ENCODE peak calls at places on chromosomes 12 and 14, in ten cellular contexts. One of them, this sample, is unnamed. For H3K9me3 and H3K27me3, the result is how much of the 10 kb centered on the place peaks cover.

GRCh38 chr12:60501124-60501729 is 905.4 kb downstream of the SLC16A7 start:
- DNase-seq in CD8-positive, alpha-beta T cell: no peak
- DNase-seq in MM.1S: peak
- DNase-seq in testis: no peak
- DNase-seq in heart right ventricle: no peak
- DNase-seq in right lobe of liver: no peak
- DNase-seq in AG04450: no peak
- DNase-seq in psoas muscle: no peak
- DNase-seq in A673: peak
- DNase-seq in CD4-positive, alpha-beta memory T cell: no peak
- DNase-seq in this sample: no peak

GRCh38 chr14:29235991-29236390 is 469.4 kb downstream of the FOXG1 start:
- DNase-seq in CD8-positive, alpha-beta T cell: no peak
- DNase-seq in MM.1S: no peak
- DNase-seq in testis: no peak
- DNase-seq in heart right ventricle: no peak
- DNase-seq in right lobe of liver: no peak
- DNase-seq in AG04450: no peak
- DNase-seq in psoas muscle: no peak
- DNase-seq in A673: no peak
- DNase-seq in CD4-positive, alpha-beta memory T cell: no peak
- DNase-seq in this sample: no peak

GRCh38 chr12:4178424-4179184 is 95.0 kb upstream of the CCND2 start:
- DNase-seq in CD8-positive, alpha-beta T cell: no peak
- DNase-seq in MM.1S: no peak
- DNase-seq in testis: no peak
- DNase-seq in heart right ventricle: no peak
- DNase-seq in right lobe of liver: no peak
- DNase-seq in AG04450: no peak
- DNase-seq in psoas muscle: no peak
- DNase-seq in A673: no peak
- DNase-seq in CD4-positive, alpha-beta memory T cell: no peak
- DNase-seq in this sample: no peak

GRCh38 chr12:65155784-65156183 is 13.6 kb upstream of the LEMD3 start:
- DNase-seq in CD8-positive, alpha-beta T cell: no peak
- DNase-seq in MM.1S: no peak
- DNase-seq in testis: no peak
- DNase-seq in heart right ventricle: no peak
- DNase-seq in right lobe of liver: no peak
- DNase-seq in AG04450: no peak
- DNase-seq in psoas muscle: no peak
- DNase-seq in A673: no peak
- DNase-seq in CD4-positive, alpha-beta memory T cell: no peak
- DNase-seq in this sample: no peak

GRCh38 chr12:19462441-19462840 is 23.1 kb downstream of the AEBP2 start:
- DNase-seq in CD8-positive, alpha-beta T cell: no peak
- DNase-seq in MM.1S: no peak
- DNase-seq in testis: no peak
- DNase-seq in heart right ventricle: no peak
- DNase-seq in right lobe of liver: no peak
- DNase-seq in AG04450: no peak
- DNase-seq in psoas muscle: no peak
- DNase-seq in A673: peak
- DNase-seq in CD4-positive, alpha-beta memory T cell: no peak
- DNase-seq in this sample: no peak

GRCh38 chr12:94172973-94173372 is 24.6 kb downstream of the PLXNC1 start:
- DNase-seq in CD8-positive, alpha-beta T cell: no peak
- DNase-seq in MM.1S: peak
- DNase-seq in testis: peak
- DNase-seq in heart right ventricle: no peak
- DNase-seq in right lobe of liver: no peak
- DNase-seq in AG04450: peak
- DNase-seq in psoas muscle: no peak
- DNase-seq in A673: no peak
- DNase-seq in CD4-positive, alpha-beta memory T cell: no peak
- DNase-seq in this sample: peak

GRCh38 chr14:35292770-35293561 is 784 bp downstream of the PSMA6 start:
- DNase-seq in CD8-positive, alpha-beta T cell: no peak
- DNase-seq in MM.1S: no peak
- DNase-seq in testis: no peak
- DNase-seq in heart right ventricle: no peak
- DNase-seq in right lobe of liver: no peak
- DNase-seq in AG04450: no peak
- DNase-seq in psoas muscle: no peak
- DNase-seq in A673: no peak
- DNase-seq in CD4-positive, alpha-beta memory T cell: no peak
- DNase-seq in this sample: no peak

GRCh38 chr14:33432407-33433023 is 493.8 kb downstream of the NPAS3 start:
- DNase-seq in CD8-positive, alpha-beta T cell: no peak
- DNase-seq in MM.1S: peak
- DNase-seq in testis: peak
- DNase-seq in heart right ventricle: no peak
- DNase-seq in right lobe of liver: no peak
- DNase-seq in AG04450: no peak
- DNase-seq in psoas muscle: no peak
- DNase-seq in A673: peak
- DNase-seq in CD4-positive, alpha-beta memory T cell: no peak
- DNase-seq in this sample: peak

GRCh38 chr14:63881926-63882325 is 29.1 kb downstream of the SYNE2 start:
- DNase-seq in CD8-positive, alpha-beta T cell: no peak
- DNase-seq in MM.1S: no peak
- DNase-seq in testis: no peak
- DNase-seq in heart right ventricle: no peak
- DNase-seq in right lobe of liver: no peak
- DNase-seq in AG04450: no peak
- DNase-seq in psoas muscle: no peak
- DNase-seq in A673: no peak
- DNase-seq in CD4-positive, alpha-beta memory T cell: no peak
- DNase-seq in this sample: no peak

GRCh38 chr14:61690982-61691381 is 4.3 kb upstream of the HIF1A start:
- DNase-seq in CD8-positive, alpha-beta T cell: no peak
- DNase-seq in MM.1S: no peak
- DNase-seq in testis: no peak
- DNase-seq in heart right ventricle: no peak
- DNase-seq in right lobe of liver: no peak
- DNase-seq in AG04450: no peak
- DNase-seq in psoas muscle: no peak
- DNase-seq in A673: no peak
- DNase-seq in CD4-positive, alpha-beta memory T cell: no peak
- DNase-seq in this sample: no peak

GRCh38 chr12:27081668-27082091 is 698 bp downstream of the C12orf71 start:
- DNase-seq in CD8-positive, alpha-beta T cell: no peak
- DNase-seq in MM.1S: no peak
- DNase-seq in testis: no peak
- DNase-seq in heart right ventricle: no peak
- DNase-seq in right lobe of liver: no peak
- DNase-seq in AG04450: no peak
- DNase-seq in psoas muscle: no peak
- DNase-seq in A673: no peak
- DNase-seq in CD4-positive, alpha-beta memory T cell: no peak
- DNase-seq in this sample: peak

GRCh38 chr12:87332987-87333761 is 696.0 kb downstream of the C12orf50 start:
- DNase-seq in CD8-positive, alpha-beta T cell: no peak
- DNase-seq in MM.1S: no peak
- DNase-seq in testis: no peak
- DNase-seq in heart right ventricle: no peak
- DNase-seq in right lobe of liver: no peak
- DNase-seq in AG04450: no peak
- DNase-seq in psoas muscle: no peak
- DNase-seq in A673: peak
- DNase-seq in CD4-positive, alpha-beta memory T cell: no peak
- DNase-seq in this sample: no peak

GRCh38 chr14:104822821-104823615 is 22.1 kb downstream of the ZBTB42 start:
- DNase-seq in CD8-positive, alpha-beta T cell: no peak
- DNase-seq in MM.1S: no peak
- DNase-seq in testis: peak
- DNase-seq in heart right ventricle: no peak
- DNase-seq in right lobe of liver: no peak
- DNase-seq in AG04450: no peak
- DNase-seq in psoas muscle: no peak
- DNase-seq in A673: no peak
- DNase-seq in CD4-positive, alpha-beta memory T cell: no peak
- DNase-seq in this sample: no peak

GRCh38 chr12:7629465-7629864 is 36.2 kb downstream of the APOBEC1 start:
- DNase-seq in CD8-positive, alpha-beta T cell: no peak
- DNase-seq in MM.1S: no peak
- DNase-seq in testis: no peak
- DNase-seq in heart right ventricle: no peak
- DNase-seq in right lobe of liver: no peak
- DNase-seq in AG04450: no peak
- DNase-seq in psoas muscle: no peak
- DNase-seq in A673: no peak
- DNase-seq in CD4-positive, alpha-beta memory T cell: no peak
- DNase-seq in this sample: no peak

GRCh38 chr12:7628401-7628961 is 37.2 kb downstream of the APOBEC1 start:
- DNase-seq in CD8-positive, alpha-beta T cell: no peak
- DNase-seq in MM.1S: no peak
- DNase-seq in testis: peak
- DNase-seq in heart right ventricle: no peak
- DNase-seq in right lobe of liver: no peak
- DNase-seq in AG04450: no peak
- DNase-seq in psoas muscle: peak
- DNase-seq in A673: no peak
- DNase-seq in CD4-positive, alpha-beta memory T cell: no peak
- DNase-seq in this sample: no peak
- H3K4me3 ChIP-seq in CD8-positive, alpha-beta T cell: no peak
- H3K4me3 ChIP-seq in MM.1S: no peak
- H3K4me3 ChIP-seq in testis: peak
- H3K4me3 ChIP-seq in heart right ventricle: no peak
- H3K4me3 ChIP-seq in right lobe of liver: no peak
- H3K4me3 ChIP-seq in AG04450: no peak
- H3K4me3 ChIP-seq in psoas muscle: no peak
- H3K4me3 ChIP-seq in A673: no peak
- H3K4me3 ChIP-seq in CD4-positive, alpha-beta memory T cell: no peak
- H3K4me3 ChIP-seq in this sample: no peak

GRCh38 chr14:105899071-105899641 is 372.8 kb downstream of the TMEM121 start:
- DNase-seq in CD8-positive, alpha-beta T cell: no peak
- DNase-seq in MM.1S: no peak
- DNase-seq in testis: no peak
- DNase-seq in heart right ventricle: no peak
- DNase-seq in right lobe of liver: no peak
- DNase-seq in AG04450: no peak
- DNase-seq in psoas muscle: peak
- DNase-seq in A673: no peak
- DNase-seq in CD4-positive, alpha-beta memory T cell: no peak
- DNase-seq in this sample: no peak

GRCh38 chr14:105894978-105895881 is 368.8 kb downstream of the TMEM121 start:
- DNase-seq in CD8-positive, alpha-beta T cell: no peak
- DNase-seq in MM.1S: no peak
- DNase-seq in testis: no peak
- DNase-seq in heart right ventricle: peak
- DNase-seq in right lobe of liver: peak
- DNase-seq in AG04450: no peak
- DNase-seq in psoas muscle: peak
- DNase-seq in A673: no peak
- DNase-seq in CD4-positive, alpha-beta memory T cell: peak
- DNase-seq in this sample: no peak

GRCh38 chr14:105899657-105900397 is 373.4 kb downstream of the TMEM121 start:
- DNase-seq in CD8-positive, alpha-beta T cell: no peak
- DNase-seq in MM.1S: no peak
- DNase-seq in testis: no peak
- DNase-seq in heart right ventricle: no peak
- DNase-seq in right lobe of liver: no peak
- DNase-seq in AG04450: no peak
- DNase-seq in psoas muscle: peak
- DNase-seq in A673: no peak
- DNase-seq in CD4-positive, alpha-beta memory T cell: peak
- DNase-seq in this sample: no peak

GRCh38 chr14:105898482-105899010 is 372.2 kb downstream of the TMEM121 start:
- DNase-seq in CD8-positive, alpha-beta T cell: no peak
- DNase-seq in MM.1S: no peak
- DNase-seq in testis: no peak
- DNase-seq in heart right ventricle: no peak
- DNase-seq in right lobe of liver: no peak
- DNase-seq in AG04450: no peak
- DNase-seq in psoas muscle: peak
- DNase-seq in A673: no peak
- DNase-seq in CD4-positive, alpha-beta memory T cell: no peak
- DNase-seq in this sample: no peak

GRCh38 chr14:105897725-105898113 is 371.3 kb downstream of the TMEM121 start:
- DNase-seq in CD8-positive, alpha-beta T cell: no peak
- DNase-seq in MM.1S: no peak
- DNase-seq in testis: no peak
- DNase-seq in heart right ventricle: no peak
- DNase-seq in right lobe of liver: no peak
- DNase-seq in AG04450: no peak
- DNase-seq in psoas muscle: no peak
- DNase-seq in A673: no peak
- DNase-seq in CD4-positive, alpha-beta memory T cell: no peak
- DNase-seq in this sample: no peak
- H3K9me3 ChIP-seq in CD8-positive, alpha-beta T cell: under half
- H3K9me3 ChIP-seq in MM.1S: under half
- H3K9me3 ChIP-seq in testis: under half
- H3K9me3 ChIP-seq in heart right ventricle: under half
- H3K9me3 ChIP-seq in right lobe of liver: under half
- H3K9me3 ChIP-seq in AG04450: half or more
- H3K9me3 ChIP-seq in psoas muscle: under half
- H3K9me3 ChIP-seq in A673: under half
- H3K9me3 ChIP-seq in CD4-positive, alpha-beta memory T cell: under half
- H3K9me3 ChIP-seq in this sample: under half

GRCh38 chr14:39768579-39768978 is 336.3 kb upstream of the FBXO33 start:
- DNase-seq in CD8-positive, alpha-beta T cell: no peak
- DNase-seq in MM.1S: no peak
- DNase-seq in testis: no peak
- DNase-seq in heart right ventricle: no peak
- DNase-seq in right lobe of liver: no peak
- DNase-seq in AG04450: no peak
- DNase-seq in psoas muscle: no peak
- DNase-seq in A673: no peak
- DNase-seq in CD4-positive, alpha-beta memory T cell: no peak
- DNase-seq in this sample: no peak
- H3K27me3 ChIP-seq in CD8-positive, alpha-beta T cell: under half
- H3K27me3 ChIP-seq in MM.1S: under half
- H3K27me3 ChIP-seq in testis: under half
- H3K27me3 ChIP-seq in heart right ventricle: under half
- H3K27me3 ChIP-seq in right lobe of liver: under half
- H3K27me3 ChIP-seq in AG04450: under half
- H3K27me3 ChIP-seq in psoas muscle: under half
- H3K27me3 ChIP-seq in A673: under half
- H3K27me3 ChIP-seq in CD4-positive, alpha-beta memory T cell: under half
- H3K27me3 ChIP-seq in this sample: under half

DNA sequence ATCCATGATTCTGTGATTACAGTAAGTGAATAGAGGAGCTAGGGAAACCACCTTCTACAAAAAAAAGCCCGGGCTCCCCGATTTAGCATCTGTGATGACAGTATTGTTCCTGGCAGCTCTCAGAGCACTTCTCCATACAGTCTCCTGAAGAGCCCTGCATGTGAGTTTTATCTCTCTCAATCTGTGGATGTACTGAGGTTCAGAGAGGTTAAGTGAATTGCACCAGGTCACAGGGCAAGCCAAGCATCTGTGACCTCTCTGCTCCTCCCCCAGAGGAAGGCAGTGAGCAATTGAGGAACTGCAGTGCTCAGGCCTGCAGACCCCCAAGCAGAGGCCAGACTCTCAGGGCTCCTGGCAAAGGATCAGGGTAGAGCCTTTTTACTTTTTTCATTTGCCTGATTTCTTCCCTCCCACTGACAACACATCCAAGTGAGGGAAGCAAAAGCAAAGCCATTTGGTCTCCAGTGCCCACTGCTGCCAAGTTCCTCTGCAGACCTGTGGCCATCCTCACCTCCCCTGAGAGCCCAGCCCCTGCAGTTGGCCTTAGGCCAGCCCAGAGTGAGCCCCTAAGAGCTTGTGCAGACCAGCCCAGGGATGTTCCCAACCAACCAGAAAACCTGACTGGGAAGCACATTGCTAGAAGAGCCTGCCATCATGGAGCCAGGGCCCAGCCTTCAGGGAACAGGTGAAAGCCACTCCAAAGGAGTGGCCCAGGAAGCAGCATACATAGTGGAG is 47.6 kb upstream of the PNMA1 start:
- DNase-seq in CD8-positive, alpha-beta T cell: peak
- DNase-seq in MM.1S: peak
- DNase-seq in testis: no peak
- DNase-seq in heart right ventricle: no peak
- DNase-seq in right lobe of liver: no peak
- DNase-seq in AG04450: no peak
- DNase-seq in psoas muscle: no peak
- DNase-seq in A673: no peak
- DNase-seq in CD4-positive, alpha-beta memory T cell: peak
- DNase-seq in this sample: no peak
- H3K4me3 ChIP-seq in CD8-positive, alpha-beta T cell: no peak
- H3K4me3 ChIP-seq in MM.1S: no peak
- H3K4me3 ChIP-seq in testis: no peak
- H3K4me3 ChIP-seq in heart right ventricle: no peak
- H3K4me3 ChIP-seq in right lobe of liver: no peak
- H3K4me3 ChIP-seq in AG04450: no peak
- H3K4me3 ChIP-seq in psoas muscle: no peak
- H3K4me3 ChIP-seq in A673: no peak
- H3K4me3 ChIP-seq in CD4-positive, alpha-beta memory T cell: peak
- H3K4me3 ChIP-seq in this sample: no peak

This sample was measured in MG63.